ENCODE peak calls at places on chromosomes 2 and 18, in eight cellular contexts. One of them, this sample, is unnamed.

GRCh38 chr2:237298323-237299118 is 115.4 kb downstream of the COL6A3 start:
- DNase-seq in HCT116: peak
- DNase-seq in iPS DF 6.9: no peak
- DNase-seq in GM12878: no peak
- DNase-seq in HL-60: no peak
- DNase-seq in cardiac muscle cell: peak
- DNase-seq in breast epithelium: no peak
- DNase-seq in heart right ventricle: no peak
- DNase-seq in this sample: no peak

GRCh38 chr18:75230210-75231052 is 19.8 kb downstream of the TSHZ1 start:
- DNase-seq in HCT116: no peak
- DNase-seq in iPS DF 6.9: no peak
- DNase-seq in GM12878: no peak
- DNase-seq in HL-60: no peak
- DNase-seq in cardiac muscle cell: no peak
- DNase-seq in breast epithelium: no peak
- DNase-seq in heart right ventricle: no peak
- DNase-seq in this sample: no peak

GRCh38 chr2:182894174-182894573 is 27.7 kb upstream of the FRZB start:
- DNase-seq in HCT116: no peak
- DNase-seq in iPS DF 6.9: no peak
- DNase-seq in GM12878: no peak
- DNase-seq in HL-60: no peak
- DNase-seq in cardiac muscle cell: no peak
- DNase-seq in breast epithelium: no peak
- DNase-seq in heart right ventricle: no peak
- DNase-seq in this sample: no peak

GRCh38 chr2:10339647-10340592 is 37.2 kb downstream of the HPCAL1 start:
- DNase-seq in HCT116: no peak
- DNase-seq in iPS DF 6.9: no peak
- DNase-seq in GM12878: no peak
- DNase-seq in HL-60: no peak
- DNase-seq in cardiac muscle cell: no peak
- DNase-seq in breast epithelium: no peak
- DNase-seq in heart right ventricle: no peak
- DNase-seq in this sample: no peak

GRCh38 chr2:66537001-66537400 is 102.1 kb downstream of the MEIS1 start:
- DNase-seq in HCT116: no peak
- DNase-seq in iPS DF 6.9: peak
- DNase-seq in GM12878: no peak
- DNase-seq in HL-60: no peak
- DNase-seq in cardiac muscle cell: peak
- DNase-seq in breast epithelium: no peak
- DNase-seq in heart right ventricle: peak
- DNase-seq in this sample: peak

GRCh38 chr2:113251118-113251517 is 27.6 kb downstream of the PAX8 start:
- DNase-seq in HCT116: no peak
- DNase-seq in iPS DF 6.9: no peak
- DNase-seq in GM12878: no peak
- DNase-seq in HL-60: no peak
- DNase-seq in cardiac muscle cell: no peak
- DNase-seq in breast epithelium: no peak
- DNase-seq in heart right ventricle: no peak
- DNase-seq in this sample: no peak

GRCh38 chr2:109331864-109332848 is 203.2 kb downstream of the SH3RF3 start:
- DNase-seq in HCT116: peak
- DNase-seq in iPS DF 6.9: no peak
- DNase-seq in GM12878: no peak
- DNase-seq in HL-60: peak
- DNase-seq in cardiac muscle cell: no peak
- DNase-seq in breast epithelium: peak
- DNase-seq in heart right ventricle: peak
- DNase-seq in this sample: peak

GRCh38 chr2:239479471-239479870 is 78.7 kb upstream of the HDAC4 start:
- DNase-seq in HCT116: no peak
- DNase-seq in iPS DF 6.9: no peak
- DNase-seq in GM12878: no peak
- DNase-seq in HL-60: no peak
- DNase-seq in cardiac muscle cell: no peak
- DNase-seq in breast epithelium: no peak
- DNase-seq in heart right ventricle: no peak
- DNase-seq in this sample: no peak

GRCh38 chr2:9754532-9754887 is 88.8 kb upstream of the TAF1B start:
- DNase-seq in HCT116: no peak
- DNase-seq in iPS DF 6.9: no peak
- DNase-seq in GM12878: no peak
- DNase-seq in HL-60: no peak
- DNase-seq in cardiac muscle cell: no peak
- DNase-seq in breast epithelium: no peak
- DNase-seq in heart right ventricle: no peak
- DNase-seq in this sample: no peak

GRCh38 chr2:45932278-45932975 is 281.0 kb downstream of the PRKCE start:
- DNase-seq in HCT116: no peak
- DNase-seq in iPS DF 6.9: no peak
- DNase-seq in GM12878: no peak
- DNase-seq in HL-60: no peak
- DNase-seq in cardiac muscle cell: no peak
- DNase-seq in breast epithelium: no peak
- DNase-seq in heart right ventricle: no peak
- DNase-seq in this sample: no peak

GRCh38 chr2:216516730-216517350 is 18.2 kb downstream of the RPL37A start:
- DNase-seq in HCT116: peak
- DNase-seq in iPS DF 6.9: no peak
- DNase-seq in GM12878: no peak
- DNase-seq in HL-60: peak
- DNase-seq in cardiac muscle cell: peak
- DNase-seq in breast epithelium: no peak
- DNase-seq in heart right ventricle: no peak
- DNase-seq in this sample: peak

GRCh38 chr2:96103906-96104861 is 12.2 kb downstream of the ADRA2B start:
- DNase-seq in HCT116: no peak
- DNase-seq in iPS DF 6.9: no peak
- DNase-seq in GM12878: no peak
- DNase-seq in HL-60: peak
- DNase-seq in cardiac muscle cell: peak
- DNase-seq in breast epithelium: peak
- DNase-seq in heart right ventricle: peak
- DNase-seq in this sample: no peak

GRCh38 chr18:76496200-76496890 is 1.3 kb upstream of the ZNF516 start:
- DNase-seq in HCT116: no peak
- DNase-seq in iPS DF 6.9: no peak
- DNase-seq in GM12878: no peak
- DNase-seq in HL-60: peak
- DNase-seq in cardiac muscle cell: peak
- DNase-seq in breast epithelium: no peak
- DNase-seq in heart right ventricle: peak
- DNase-seq in this sample: peak

GRCh38 chr2:24586955-24587354 is 95.9 kb downstream of the NCOA1 start:
- DNase-seq in HCT116: no peak
- DNase-seq in iPS DF 6.9: no peak
- DNase-seq in GM12878: peak
- DNase-seq in HL-60: no peak
- DNase-seq in cardiac muscle cell: no peak
- DNase-seq in breast epithelium: no peak
- DNase-seq in heart right ventricle: no peak
- DNase-seq in this sample: no peak

GRCh38 chr18:58638446-58638845 is 9.6 kb upstream of the ALPK2 start:
- DNase-seq in HCT116: no peak
- DNase-seq in iPS DF 6.9: no peak
- DNase-seq in GM12878: no peak
- DNase-seq in HL-60: no peak
- DNase-seq in cardiac muscle cell: no peak
- DNase-seq in breast epithelium: no peak
- DNase-seq in heart right ventricle: no peak
- DNase-seq in this sample: peak

GRCh38 chr2:30334738-30335426 is 103.5 kb downstream of the LBH start:
- DNase-seq in HCT116: no peak
- DNase-seq in iPS DF 6.9: no peak
- DNase-seq in GM12878: peak
- DNase-seq in HL-60: no peak
- DNase-seq in cardiac muscle cell: peak
- DNase-seq in breast epithelium: no peak
- DNase-seq in heart right ventricle: no peak
- DNase-seq in this sample: no peak

GRCh38 chr2:30336978-30337841 is 105.9 kb downstream of the LBH start:
- DNase-seq in HCT116: no peak
- DNase-seq in iPS DF 6.9: no peak
- DNase-seq in GM12878: peak
- DNase-seq in HL-60: no peak
- DNase-seq in cardiac muscle cell: no peak
- DNase-seq in breast epithelium: no peak
- DNase-seq in heart right ventricle: no peak
- DNase-seq in this sample: peak

GRCh38 chr2:30338475-30338874 is 107.1 kb downstream of the LBH start:
- DNase-seq in HCT116: no peak
- DNase-seq in iPS DF 6.9: no peak
- DNase-seq in GM12878: no peak
- DNase-seq in HL-60: no peak
- DNase-seq in cardiac muscle cell: no peak
- DNase-seq in breast epithelium: no peak
- DNase-seq in heart right ventricle: no peak
- DNase-seq in this sample: no peak

GRCh38 chr2:30339071-30339470 is 107.7 kb downstream of the LBH start:
- DNase-seq in HCT116: no peak
- DNase-seq in iPS DF 6.9: no peak
- DNase-seq in GM12878: peak
- DNase-seq in HL-60: no peak
- DNase-seq in cardiac muscle cell: no peak
- DNase-seq in breast epithelium: no peak
- DNase-seq in heart right ventricle: no peak
- DNase-seq in this sample: no peak

GRCh38 chr2:30335981-30336538 is 104.7 kb downstream of the LBH start:
- DNase-seq in HCT116: no peak
- DNase-seq in iPS DF 6.9: no peak
- DNase-seq in GM12878: no peak
- DNase-seq in HL-60: no peak
- DNase-seq in cardiac muscle cell: no peak
- DNase-seq in breast epithelium: no peak
- DNase-seq in heart right ventricle: no peak
- DNase-seq in this sample: no peak
- H3K27ac ChIP-seq in HCT116: no peak
- H3K27ac ChIP-seq in iPS DF 6.9: no peak
- H3K27ac ChIP-seq in GM12878: peak
- H3K27ac ChIP-seq in HL-60: no peak
- H3K27ac ChIP-seq in cardiac muscle cell: no peak
- H3K27ac ChIP-seq in breast epithelium: no peak
- H3K27ac ChIP-seq in heart right ventricle: no peak
- H3K27ac ChIP-seq in this sample: no peak

GRCh38 chr2:105796131-105796638 is 51.5 kb downstream of the NCK2 start:
- DNase-seq in HCT116: no peak
- DNase-seq in iPS DF 6.9: no peak
- DNase-seq in GM12878: no peak
- DNase-seq in HL-60: peak
- DNase-seq in cardiac muscle cell: no peak
- DNase-seq in breast epithelium: no peak
- DNase-seq in heart right ventricle: no peak
- DNase-seq in this sample: no peak

GRCh38 chr2:105797298-105797819 is 52.6 kb downstream of the NCK2 start:
- DNase-seq in HCT116: no peak
- DNase-seq in iPS DF 6.9: no peak
- DNase-seq in GM12878: peak
- DNase-seq in HL-60: peak
- DNase-seq in cardiac muscle cell: no peak
- DNase-seq in breast epithelium: no peak
- DNase-seq in heart right ventricle: no peak
- DNase-seq in this sample: no peak

GRCh38 chr2:105796791-105797190 is 52.1 kb downstream of the NCK2 start:
- DNase-seq in HCT116: no peak
- DNase-seq in iPS DF 6.9: no peak
- DNase-seq in GM12878: no peak
- DNase-seq in HL-60: no peak
- DNase-seq in cardiac muscle cell: no peak
- DNase-seq in breast epithelium: no peak
- DNase-seq in heart right ventricle: no peak
- DNase-seq in this sample: no peak

GRCh38 chr2:105794926-105795574 is 50.3 kb downstream of the NCK2 start:
- DNase-seq in HCT116: no peak
- DNase-seq in iPS DF 6.9: no peak
- DNase-seq in GM12878: no peak
- DNase-seq in HL-60: no peak
- DNase-seq in cardiac muscle cell: no peak
- DNase-seq in breast epithelium: no peak
- DNase-seq in heart right ventricle: no peak
- DNase-seq in this sample: no peak

GRCh38 chr2:105795575-105795934 is 50.8 kb downstream of the NCK2 start:
- DNase-seq in HCT116: no peak
- DNase-seq in iPS DF 6.9: no peak
- DNase-seq in GM12878: no peak
- DNase-seq in HL-60: peak
- DNase-seq in cardiac muscle cell: no peak
- DNase-seq in breast epithelium: no peak
- DNase-seq in heart right ventricle: no peak
- DNase-seq in this sample: no peak
- H3K27ac ChIP-seq in HCT116: no peak
- H3K27ac ChIP-seq in iPS DF 6.9: no peak
- H3K27ac ChIP-seq in GM12878: peak
- H3K27ac ChIP-seq in HL-60: peak
- H3K27ac ChIP-seq in cardiac muscle cell: no peak
- H3K27ac ChIP-seq in breast epithelium: no peak
- H3K27ac ChIP-seq in heart right ventricle: no peak
- H3K27ac ChIP-seq in this sample: no peak

DNA sequence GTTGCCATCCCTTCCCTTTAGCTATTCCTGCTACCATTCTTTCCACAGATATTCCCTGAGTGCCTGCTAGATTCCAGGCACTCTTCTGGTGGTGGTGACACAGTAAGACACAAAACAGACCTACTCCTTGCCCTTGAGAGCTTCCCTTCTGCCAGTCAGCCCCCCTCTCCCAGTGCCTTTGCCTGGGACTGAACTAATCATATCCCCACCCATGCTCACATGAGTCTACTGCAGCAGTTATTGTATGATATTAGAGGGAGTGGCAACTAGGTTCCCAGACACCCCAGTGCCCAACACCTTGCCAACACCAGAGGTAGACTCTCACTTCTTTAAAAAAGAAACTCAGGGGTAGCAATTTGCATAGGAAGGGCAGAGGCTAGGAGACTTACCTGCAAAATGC is 7.2 kb upstream of the LBH start:
- DNase-seq in HCT116: no peak
- DNase-seq in iPS DF 6.9: no peak
- DNase-seq in GM12878: no peak
- DNase-seq in HL-60: no peak
- DNase-seq in cardiac muscle cell: peak
- DNase-seq in breast epithelium: no peak
- DNase-seq in heart right ventricle: no peak
- DNase-seq in this sample: no peak
- H3K27ac ChIP-seq in HCT116: no peak
- H3K27ac ChIP-seq in iPS DF 6.9: no peak
- H3K27ac ChIP-seq in GM12878: peak
- H3K27ac ChIP-seq in HL-60: no peak
- H3K27ac ChIP-seq in cardiac muscle cell: peak
- H3K27ac ChIP-seq in breast epithelium: peak
- H3K27ac ChIP-seq in heart right ventricle: peak
- H3K27ac ChIP-seq in this sample: peak

DNA sequence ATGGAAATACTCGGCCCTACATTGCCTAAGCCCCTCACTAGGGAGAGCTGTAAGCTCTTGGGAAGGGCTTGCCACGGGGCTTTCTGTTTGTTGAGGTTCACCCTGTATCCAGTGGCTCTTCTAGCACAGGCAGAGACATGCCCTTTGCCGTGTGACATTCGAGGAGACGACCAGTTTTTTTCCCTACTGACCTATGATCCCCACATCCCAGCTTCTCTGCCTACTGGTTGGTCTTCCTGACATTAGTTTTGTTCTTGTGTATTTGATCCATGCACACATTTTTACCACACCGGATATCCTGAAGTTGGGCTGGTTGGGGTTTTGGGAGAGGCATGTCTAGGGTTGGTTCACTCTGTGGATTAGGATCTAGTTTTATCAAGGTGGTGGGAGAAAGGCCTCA is 69.3 kb downstream of the NPAS2 start:
- DNase-seq in HCT116: no peak
- DNase-seq in iPS DF 6.9: no peak
- DNase-seq in GM12878: no peak
- DNase-seq in HL-60: no peak
- DNase-seq in cardiac muscle cell: no peak
- DNase-seq in breast epithelium: no peak
- DNase-seq in heart right ventricle: no peak
- DNase-seq in this sample: peak
- H3K27ac ChIP-seq in HCT116: no peak
- H3K27ac ChIP-seq in iPS DF 6.9: no peak
- H3K27ac ChIP-seq in GM12878: no peak
- H3K27ac ChIP-seq in HL-60: no peak
- H3K27ac ChIP-seq in cardiac muscle cell: no peak
- H3K27ac ChIP-seq in breast epithelium: no peak
- H3K27ac ChIP-seq in heart right ventricle: no peak
- H3K27ac ChIP-seq in this sample: no peak